ENCODE peak calls at places on chromosomes 1 and 21, in six cellular contexts. C is prostate gland, M is AG10803, P is suprapubic skin, W is sigmoid colon, D is adrenal gland. Q is an unnamed sample.

GRCh38 chr1:104795931-104796330 is 1046.2 kb downstream of the AMY1C start:
- DNase-seq in C (no peak), M (no peak), P (no peak), W (no peak), D (no peak), Q (no peak)

GRCh38 chr1:4175566-4176405 is 275.7 kb upstream of the C1orf174 start:
- DNase-seq in C (no peak), M (no peak), P (no peak), W (peak), D (peak), Q (no peak)

GRCh38 chr1:46991083-46991923 is 32.2 kb upstream of the CYP4X1 start:
- DNase-seq in C (no peak), M (no peak), P (no peak), W (no peak), D (no peak), Q (no peak)

GRCh38 chr1:77976433-77977076 is 2.3 kb downstream of the FUBP1 start:
- DNase-seq in C (no peak), M (no peak), P (no peak), W (no peak), D (no peak), Q (no peak)

GRCh38 chr1:200929530-200930278 is 35.0 kb downstream of the INAVA start:
- DNase-seq in C (no peak), M (no peak), P (no peak), W (peak), D (peak), Q (no peak)

GRCh38 chr21:32921632-32922230 is 104.0 kb upstream of the OLIG2 start:
- DNase-seq in C (no peak), M (no peak), P (no peak), W (no peak), D (no peak), Q (no peak)

GRCh38 chr21:35777081-35777480 is 283.2 kb downstream of the SETD4 start:
- DNase-seq in C (no peak), M (no peak), P (no peak), W (no peak), D (no peak), Q (no peak)

GRCh38 chr1:203136409-203137042 is 9.0 kb downstream of the ADORA1 start:
- DNase-seq in C (no peak), M (no peak), P (peak), W (peak), D (no peak), Q (no peak)

GRCh38 chr1:43439121-43439581 is 14.6 kb downstream of the HYI start:
- DNase-seq in C (no peak), M (no peak), P (peak), W (peak), D (peak), Q (no peak)

GRCh38 chr1:9877962-9878361 is 32.1 kb downstream of the CTNNBIP1 start:
- DNase-seq in C (no peak), M (no peak), P (no peak), W (no peak), D (no peak), Q (no peak)

GRCh38 chr1:204962742-204963632 is 80.0 kb upstream of the CNTN2 start:
- DNase-seq in C (no peak), M (no peak), P (no peak), W (no peak), D (no peak), Q (no peak)

GRCh38 chr1:229887043-229887822 is 179.8 kb upstream of the GALNT2 start:
- DNase-seq in C (no peak), M (no peak), P (no peak), W (peak), D (no peak), Q (no peak)

GRCh38 chr1:28813931-28814465 is 2.0 kb downstream of the OPRD1 start:
- DNase-seq in C (no peak), M (no peak), P (no peak), W (no peak), D (no peak), Q (no peak)

GRCh38 chr1:244969355-244970235 is 105.3 kb upstream of the HNRNPU start:
- DNase-seq in C (peak), M (peak), P (peak), W (peak), D (peak), Q (no peak)

GRCh38 chr21:16195896-16196443 is 466.2 kb downstream of the USP25 start:
- DNase-seq in C (no peak), M (no peak), P (no peak), W (no peak), D (no peak), Q (no peak)

GRCh38 chr1:161899091-161899490 is 124.6 kb downstream of the OLFML2B start:
- DNase-seq in C (no peak), M (no peak), P (no peak), W (no peak), D (no peak), Q (no peak)

GRCh38 chr1:192998536-192998935 is 60.6 kb downstream of the UCHL5 start:
- DNase-seq in C (no peak), M (no peak), P (no peak), W (no peak), D (no peak), Q (no peak)

GRCh38 chr1:41783189-41783639 is 135.5 kb downstream of the HIVEP3 start:
- DNase-seq in C (peak), M (peak), P (no peak), W (no peak), D (peak), Q (peak)

GRCh38 chr1:243754348-243754747 is 95.7 kb downstream of the AKT3 start:
- DNase-seq in C (no peak), M (no peak), P (no peak), W (no peak), D (no peak), Q (no peak)

GRCh38 chr1:118204106-118204505 is 19.1 kb upstream of the SPAG17 start:
- DNase-seq in C (no peak), M (peak), P (no peak), W (no peak), D (no peak), Q (no peak)

GRCh38 chr1:7299994-7300393 is 471.1 kb upstream of the VAMP3 start:
- DNase-seq in C (no peak), M (peak), P (no peak), W (no peak), D (peak), Q (peak)

GRCh38 chr21:38447611-38448010 is 50.7 kb downstream of the ERG start:
- DNase-seq in C (no peak), M (no peak), P (no peak), W (no peak), D (no peak), Q (no peak)

DNA sequence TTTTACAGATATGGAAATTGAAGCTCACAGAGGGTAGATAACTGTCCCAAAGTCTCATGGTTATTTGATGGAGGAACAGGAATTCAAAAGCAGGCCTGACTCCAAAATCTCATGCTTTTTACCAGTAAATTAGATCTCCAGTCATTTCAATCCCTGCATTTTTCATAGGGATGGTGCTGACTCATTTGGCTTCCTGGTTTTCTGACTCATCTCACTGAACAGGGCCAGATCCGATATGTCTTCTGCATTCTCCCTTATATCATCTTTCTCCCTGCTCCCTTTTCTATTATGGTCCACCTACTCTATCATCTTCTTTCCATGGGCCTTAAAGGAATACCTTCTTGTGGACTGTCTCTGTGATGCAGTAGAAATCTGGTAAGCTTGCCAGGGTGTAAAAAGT is 187.2 kb downstream of the FGGY start:
- DNase-seq in C (no peak), M (peak), P (no peak), W (no peak), D (no peak), Q (no peak)
- H3K4me3 ChIP-seq in C (no peak), M (no peak), P (no peak), W (no peak), D (no peak), Q (no peak)

GRCh38 chr1:218350909-218351616 is 5.9 kb downstream of the TGFB2 start:
- DNase-seq in C (no peak), M (peak), P (no peak), W (no peak), D (no peak), Q (no peak)

GRCh38 chr1:218347713-218348627 is 2.8 kb downstream of the TGFB2 start:
- DNase-seq in C (no peak), M (no peak), P (no peak), W (peak), D (no peak), Q (no peak)

GRCh38 chr1:218348628-218349185 is 3.6 kb downstream of the TGFB2 start:
- DNase-seq in C (no peak), M (no peak), P (no peak), W (no peak), D (no peak), Q (no peak)

GRCh38 chr1:218350022-218350525 is 4.9 kb downstream of the TGFB2 start:
- DNase-seq in C (no peak), M (no peak), P (no peak), W (no peak), D (no peak), Q (no peak)

DNA sequence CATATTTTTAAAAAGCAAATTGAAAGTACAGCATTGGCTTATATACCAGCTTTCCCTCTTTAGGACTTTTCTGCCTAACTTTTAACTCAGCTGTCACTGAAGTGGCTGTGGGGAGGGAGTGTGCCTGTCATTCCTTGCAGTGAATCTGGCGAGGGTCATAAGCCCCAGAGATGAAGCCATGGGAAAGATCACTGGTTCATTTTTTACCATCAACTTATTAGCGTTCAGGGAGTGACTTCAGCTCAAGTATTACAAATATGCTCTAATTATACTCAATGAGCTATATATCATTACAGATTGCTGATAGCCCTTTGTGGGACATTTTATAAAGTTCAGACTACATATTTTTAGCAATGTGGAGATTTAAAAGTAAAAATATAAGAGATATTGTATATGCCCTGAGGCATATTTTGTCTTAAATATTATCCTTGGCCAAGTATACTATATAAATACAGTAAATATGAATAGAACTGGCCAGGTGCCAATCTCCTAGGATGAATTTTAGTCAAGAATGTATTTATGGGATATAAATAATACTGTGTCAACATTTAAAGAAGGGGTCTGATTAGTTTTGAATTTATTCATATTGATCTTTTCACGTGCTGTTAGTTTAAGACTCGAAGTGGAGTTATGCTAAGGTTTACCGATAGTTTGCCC is 4.4 kb downstream of the TGFB2 start:
- DNase-seq in C (no peak), M (no peak), P (no peak), W (no peak), D (no peak), Q (no peak)
- H3K4me3 ChIP-seq in C (peak), M (no peak), P (peak), W (peak), D (no peak), Q (peak)

GRCh38 chr1:89262643-89263042 is 10.0 kb downstream of the GBP5 start:
- DNase-seq in C (no peak), M (peak), P (no peak), W (no peak), D (no peak), Q (no peak)

GRCh38 chr1:89260575-89261275 is 11.9 kb downstream of the GBP5 start:
- DNase-seq in C (no peak), M (peak), P (no peak), W (no peak), D (no peak), Q (no peak)

GRCh38 chr1:89260042-89260441 is 12.6 kb downstream of the GBP5 start:
- DNase-seq in C (no peak), M (no peak), P (no peak), W (no peak), D (no peak), Q (no peak)

GRCh38 chr1:89259283-89259971 is 13.2 kb downstream of the GBP5 start:
- DNase-seq in C (no peak), M (no peak), P (no peak), W (no peak), D (no peak), Q (no peak)

GRCh38 chr1:89261926-89262540 is 10.6 kb downstream of the GBP5 start:
- DNase-seq in C (no peak), M (peak), P (no peak), W (no peak), D (peak), Q (no peak)
- H3K4me3 ChIP-seq in C (no peak), M (peak), P (peak), W (peak), D (no peak), Q (no peak)

GRCh38 chr1:113576271-113576670 is 183.0 kb downstream of the PHTF1 start:
- DNase-seq in C (no peak), M (no peak), P (no peak), W (no peak), D (no peak), Q (no peak)
- H3K4me3 ChIP-seq in C (no peak), M (no peak), P (no peak), W (no peak), D (no peak), Q (no peak)

GRCh38 chr1:92409946-92410345 is 76.8 kb downstream of the GFI1 start:
- DNase-seq in C (no peak), M (no peak), P (no peak), W (no peak), D (no peak), Q (no peak)

GRCh38 chr1:92408825-92409224 is 77.9 kb downstream of the GFI1 start:
- DNase-seq in C (no peak), M (peak), P (no peak), W (no peak), D (no peak), Q (no peak)

GRCh38 chr1:92410706-92411105 is 76.0 kb downstream of the GFI1 start:
- DNase-seq in C (no peak), M (no peak), P (no peak), W (no peak), D (no peak), Q (no peak)

GRCh38 chr1:92411511-92411910 is 75.2 kb downstream of the GFI1 start:
- DNase-seq in C (no peak), M (peak), P (no peak), W (no peak), D (no peak), Q (peak)
- H3K4me3 ChIP-seq in C (no peak), M (no peak), P (no peak), W (no peak), D (no peak), Q (no peak)

Q was measured in kidney epithelial cell.